ENCODE peak calls at places on chromosomes 7 and 10, in four cellular contexts. J, K, F and H are unnamed samples.

GRCh38 chr10:84077728-84078127 is 61.6 kb upstream of the GHITM start:
- DNase-seq in J (no peak), K (no peak), F (no peak), H (no peak)

GRCh38 chr7:30321992-30322637 is 37.7 kb downstream of the ZNRF2 start:
- DNase-seq in J (no peak), K (no peak), F (peak), H (no peak)

GRCh38 chr10:35372329-35372728 is 36.0 kb downstream of the CCNY start:
- DNase-seq in J (no peak), K (no peak), F (no peak), H (no peak)

GRCh38 chr7:100372256-100372655 is 1.0 kb upstream of the PILRA start:
- DNase-seq in J (no peak), K (no peak), F (no peak), H (no peak)

GRCh38 chr10:59622320-59622901 is 87.2 kb downstream of the SLC16A9 start:
- DNase-seq in J (peak), K (peak), F (peak), H (peak)

GRCh38 chr7:23712368-23713284 is 2.6 kb downstream of the STK31 start:
- DNase-seq in J (peak), K (peak), F (peak), H (peak)

GRCh38 chr7:40723829-40724228 is 589.0 kb downstream of the SUGCT start:
- DNase-seq in J (no peak), K (no peak), F (no peak), H (no peak)

GRCh38 chr7:22823142-22823497 is 471 bp upstream of the TOMM7 start:
- DNase-seq in J (no peak), K (no peak), F (no peak), H (no peak)

GRCh38 chr7:41886257-41886905 is 183.5 kb upstream of the INHBA start:
- DNase-seq in J (no peak), K (no peak), F (no peak), H (no peak)

GRCh38 chr7:16630654-16631053 is 14.9 kb downstream of the ANKMY2 start:
- DNase-seq in J (no peak), K (no peak), F (no peak), H (no peak)

GRCh38 chr7:111113263-111114017 is 22.5 kb downstream of the LRRN3 start:
- DNase-seq in J (no peak), K (peak), F (no peak), H (no peak)

GRCh38 chr7:142809671-142810070 is 38.9 kb downstream of the PRSS2 start:
- DNase-seq in J (no peak), K (no peak), F (no peak), H (no peak)

GRCh38 chr7:73367006-73367405 is 39.0 kb downstream of the FKBP6 start:
- DNase-seq in J (no peak), K (no peak), F (no peak), H (no peak)

GRCh38 chr7:85023066-85023687 is 163.7 kb downstream of the SEMA3D start:
- DNase-seq in J (peak), K (peak), F (peak), H (no peak)

GRCh38 chr7:12709731-12710502 is 22.5 kb downstream of the ARL4A start:
- DNase-seq in J (no peak), K (no peak), F (no peak), H (no peak)

GRCh38 chr7:36607741-36608140 is 116.6 kb downstream of the AOAH start:
- DNase-seq in J (no peak), K (no peak), F (no peak), H (no peak)

DNA sequence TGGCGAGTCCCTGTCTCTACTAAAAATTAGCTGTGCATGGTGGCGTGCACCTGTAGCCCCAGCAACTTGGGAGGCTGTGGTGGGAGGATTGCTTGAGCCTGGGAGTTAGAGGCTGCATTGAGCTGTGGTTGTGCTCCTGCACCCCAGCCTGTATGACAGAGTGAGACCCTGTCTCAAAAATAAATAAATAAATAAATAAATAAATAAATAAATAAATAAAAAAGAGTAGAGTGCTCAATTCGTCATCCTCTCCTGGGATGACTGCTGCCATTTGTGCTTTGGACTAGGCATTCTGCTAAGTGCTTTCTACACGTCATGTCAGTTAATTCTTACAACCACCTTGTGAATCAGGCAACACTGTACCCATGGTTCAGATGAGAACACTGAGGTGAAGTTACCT is 130.6 kb downstream of the DOCK1 start:
- DNase-seq in J (no peak), K (no peak), F (no peak), H (no peak)
- TF ChIP-seq TCF7L2 in J (no peak), K (no peak), F (no peak), H (no peak)

DNA sequence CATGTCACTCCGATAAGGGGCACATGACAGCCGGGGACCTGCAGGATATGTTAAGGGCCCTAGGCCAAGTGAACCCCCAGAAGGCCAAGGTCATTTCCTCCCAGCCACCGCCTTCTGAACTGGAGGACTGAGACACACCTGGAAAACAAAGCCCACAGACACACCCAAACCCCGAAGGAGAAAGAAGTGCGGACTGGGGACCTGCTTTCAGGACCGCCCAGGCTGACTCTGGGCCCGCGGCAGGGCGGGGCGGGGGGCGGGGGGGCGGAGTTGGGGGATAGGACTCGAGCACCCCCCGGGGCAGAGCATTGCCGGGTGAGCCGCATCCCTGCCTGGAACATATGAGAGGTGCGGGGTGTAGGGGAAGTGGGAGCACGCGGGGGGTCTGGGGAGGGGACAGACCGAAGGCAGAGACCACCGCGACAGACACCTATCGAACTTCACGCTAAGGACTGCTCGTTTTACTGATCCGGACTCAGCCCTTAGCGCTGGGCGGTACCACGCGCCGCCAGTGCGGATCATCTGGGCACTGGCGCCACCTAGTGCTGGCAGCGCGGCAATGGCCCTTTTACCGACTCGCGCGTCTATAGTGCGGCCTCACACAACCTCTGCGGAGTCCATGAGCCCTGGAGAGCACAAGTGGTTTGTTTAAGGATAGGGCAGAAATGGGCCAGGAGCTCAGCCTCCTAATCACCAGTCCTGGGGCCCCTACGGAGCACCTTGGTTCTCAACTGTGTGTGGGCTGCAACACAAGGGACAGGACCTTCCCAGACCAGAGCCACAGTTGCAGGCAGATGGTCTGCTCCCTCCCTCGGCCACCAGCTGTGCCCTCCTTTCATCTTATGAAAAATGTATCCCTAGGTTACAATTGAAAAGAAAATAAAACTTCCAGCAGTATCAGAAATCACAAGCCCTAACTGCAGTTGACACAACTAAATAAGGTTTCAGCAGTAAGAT is 157.6 kb downstream of the HERPUD2 start:
- DNase-seq in J (peak), K (peak), F (peak), H (peak)
- H3K4me3 ChIP-seq in J (peak), K (no peak), F (peak), H (peak)

GRCh38 chr10:22683995-22684305 is 30.4 kb downstream of the PIP4K2A start:
- DNase-seq in J (no peak), K (no peak), F (no peak), H (no peak)
- TF ChIP-seq TCF7L2 in J (no peak), K (no peak), F (no peak), H (no peak)

GRCh38 chr7:158191671-158192070 is 396.0 kb downstream of the PTPRN2 start:
- DNase-seq in J (no peak), K (no peak), F (no peak), H (no peak)

GRCh38 chr7:158193446-158193845 is 394.2 kb downstream of the PTPRN2 start:
- DNase-seq in J (no peak), K (no peak), F (no peak), H (no peak)

GRCh38 chr7:158192184-158192835 is 395.3 kb downstream of the PTPRN2 start:
- DNase-seq in J (no peak), K (no peak), F (no peak), H (no peak)

GRCh38 chr7:158194365-158194900 is 393.2 kb downstream of the PTPRN2 start:
- DNase-seq in J (no peak), K (no peak), F (no peak), H (no peak)

GRCh38 chr7:158192956-158193355 is 394.7 kb downstream of the PTPRN2 start:
- DNase-seq in J (no peak), K (no peak), F (no peak), H (no peak)
- H3K4me3 ChIP-seq in J (no peak), K (no peak), F (no peak), H (no peak)

GRCh38 chr10:116850058-116850611 is 836 bp downstream of the ENO4 start:
- DNase-seq in J (no peak), K (no peak), F (no peak), H (no peak)
- TF ChIP-seq TCF7L2 in J (no peak), K (no peak), F (no peak), H (no peak)